ENCODE peak calls at places on chromosomes 4 and X, in nine cellular contexts. O, F, A, X, M, C, Q, R and K are unnamed samples.

GRCh38 chr4:76235915-76236314 is 15.6 kb upstream of the FAM47E start:
- DNase-seq in A (peak), C (no peak), R (no peak), F (no peak), X (no peak), M (no peak), O (no peak), Q (no peak), K (no peak)

GRCh38 chr4:2255501-2256155 is 6.3 kb downstream of the MXD4 start:
- DNase-seq in Q (peak), C (peak), A (no peak), F (peak), M (no peak), O (no peak), X (no peak), R (no peak), K (peak)

GRCh38 chrX:136262812-136263315 is 11.7 kb upstream of the MAP7D3 start:
- DNase-seq in F (no peak), A (no peak), M (no peak), R (no peak), Q (no peak), X (no peak), O (no peak), C (no peak), K (no peak)

GRCh38 chrX:141917801-141918200 is 14.1 kb downstream of the MAGEC1 start:
- DNase-seq in Q (no peak), M (no peak), R (no peak), O (no peak), F (no peak), C (no peak), X (no peak), A (no peak), K (no peak)

GRCh38 chrX:115535421-115535820 is 25.6 kb upstream of the PLS3 start:
- DNase-seq in A (no peak), M (no peak), R (no peak), C (no peak), X (no peak), Q (no peak), O (no peak), F (no peak), K (no peak)

GRCh38 chr4:185820119-185821028 is 8.4 kb upstream of the SORBS2 start:
- DNase-seq in O (no peak), M (no peak), A (peak), F (no peak), X (no peak), Q (no peak), C (no peak), R (no peak), K (no peak)

GRCh38 chr4:142743071-142743825 is 102.9 kb downstream of the INPP4B start:
- DNase-seq in X (no peak), F (no peak), O (no peak), R (no peak), A (no peak), M (no peak), Q (no peak), C (no peak), K (peak)

GRCh38 chr4:125315571-125316390 is 1.0 kb downstream of the FAT4 start:
- DNase-seq in A (peak), Q (no peak), X (no peak), R (peak), O (no peak), C (peak), M (peak), F (no peak), K (peak)

GRCh38 chrX:131424895-131425294 is 119.0 kb upstream of the OR13H1 start:
- DNase-seq in O (no peak), R (no peak), F (no peak), A (no peak), X (no peak), Q (no peak), M (no peak), C (no peak), K (no peak)

GRCh38 chr4:95867919-95868318 is 28.0 kb downstream of the PDHA2 start:
- DNase-seq in X (no peak), R (no peak), O (no peak), M (peak), Q (no peak), F (no peak), A (peak), C (no peak), K (peak)

GRCh38 chrX:47030339-47030738 is 47.9 kb upstream of the RGN start:
- DNase-seq in M (peak), O (no peak), R (peak), A (peak), C (no peak), Q (no peak), X (no peak), F (no peak), K (peak)

GRCh38 chrX:40007136-40007535 is 90.6 kb downstream of the BCOR start:
- DNase-seq in A (no peak), O (no peak), R (no peak), F (no peak), Q (no peak), X (no peak), M (no peak), C (no peak), K (no peak)

GRCh38 chr4:142850478-142850877 is 4.4 kb upstream of the INPP4B start:
- DNase-seq in F (no peak), R (no peak), O (no peak), X (no peak), M (no peak), Q (no peak), A (no peak), C (no peak), K (no peak)

GRCh38 chr4:185826381-185826780 is 14.4 kb upstream of the SORBS2 start:
- DNase-seq in F (no peak), A (no peak), Q (no peak), O (no peak), C (no peak), X (no peak), M (no peak), R (no peak), K (no peak)

GRCh38 chrX:19886888-19887531 is 390 bp downstream of the SH3KBP1 start:
- DNase-seq in M (no peak), A (no peak), C (peak), R (peak), O (no peak), F (no peak), Q (no peak), X (peak), K (no peak)

GRCh38 chr4:14125375-14126129 is 498.0 kb upstream of the BOD1L1 start:
- DNase-seq in R (no peak), F (no peak), A (no peak), M (no peak), C (no peak), Q (no peak), X (no peak), O (no peak), K (no peak)

GRCh38 chrX:38105216-38105725 is 98.9 kb downstream of the SYTL5 start:
- DNase-seq in C (no peak), M (no peak), X (no peak), O (no peak), F (no peak), A (no peak), Q (no peak), R (no peak), K (no peak)

GRCh38 chr4:142243250-142243649 is 602.9 kb downstream of the INPP4B start:
- DNase-seq in F (no peak), X (no peak), O (no peak), Q (no peak), M (no peak), R (no peak), A (no peak), C (no peak), K (no peak)

GRCh38 chr4:150264595-150265141 is 186.4 kb downstream of the DCLK2 start:
- DNase-seq in M (no peak), R (peak), F (no peak), C (no peak), A (no peak), X (no peak), Q (no peak), O (no peak), K (no peak)

GRCh38 chr4:41784191-41784979 is 35.9 kb upstream of the PHOX2B start:
- DNase-seq in Q (no peak), O (no peak), X (no peak), C (no peak), R (no peak), M (peak), F (no peak), A (no peak), K (no peak)

GRCh38 chr4:74805601-74806000 is 11.3 kb upstream of the BTC start:
- DNase-seq in C (no peak), Q (no peak), F (no peak), X (no peak), M (no peak), R (peak), O (no peak), A (no peak), K (peak)

GRCh38 chr4:143252478-143252877 is 67.8 kb downstream of the USP38 start:
- DNase-seq in R (no peak), M (no peak), Q (no peak), O (no peak), F (no peak), A (no peak), X (no peak), C (no peak), K (peak)

GRCh38 chrX:24423960-24424359 is 41.1 kb upstream of the PDK3 start:
- DNase-seq in C (no peak), Q (no peak), R (no peak), O (no peak), X (no peak), A (peak), M (no peak), F (no peak), K (no peak)

GRCh38 chr4:6509587-6509986 is 37.2 kb upstream of the PPP2R2C start:
- DNase-seq in O (no peak), X (no peak), F (no peak), Q (no peak), C (no peak), A (no peak), M (no peak), R (no peak), K (no peak)

GRCh38 chr4:172553216-172553615 is 615.4 kb upstream of the GALNT7 start:
- DNase-seq in A (no peak), C (no peak), X (no peak), M (no peak), O (no peak), R (no peak), Q (no peak), F (no peak), K (no peak)

GRCh38 chr4:14880805-14881204 is 121.5 kb upstream of the CPEB2 start:
- DNase-seq in O (no peak), Q (no peak), M (no peak), C (no peak), A (no peak), X (no peak), F (no peak), R (no peak), K (no peak)

GRCh38 chr4:19945979-19946380 is 305.7 kb upstream of the SLIT2 start:
- DNase-seq in C (no peak), X (no peak), F (no peak), O (no peak), M (no peak), R (peak), A (no peak), Q (no peak), K (peak)

GRCh38 chrX:77455437-77455836 is 8.2 kb downstream of the FGF16 start:
- DNase-seq in F (no peak), O (no peak), Q (no peak), M (no peak), A (no peak), R (no peak), X (no peak), C (no peak), K (no peak)

GRCh38 chr4:48635310-48635709 is 144.8 kb downstream of the FRYL start:
- DNase-seq in X (no peak), R (peak), M (no peak), F (no peak), Q (no peak), C (no peak), O (no peak), A (no peak), K (peak)

GRCh38 chr4:14254252-14254651 is 626.7 kb upstream of the BOD1L1 start:
- DNase-seq in R (peak), O (no peak), Q (no peak), A (no peak), F (peak), M (no peak), C (no peak), X (peak), K (peak)

GRCh38 chrX:53494427-53494826 is 60.3 kb upstream of the HSD17B10 start:
- DNase-seq in Q (no peak), C (no peak), R (peak), A (peak), M (peak), X (no peak), O (no peak), F (no peak), K (peak)

GRCh38 chr4:153546273-153546672 is 80.1 kb downstream of the TMEM131L start:
- DNase-seq in F (no peak), A (no peak), Q (no peak), C (no peak), R (no peak), O (no peak), X (no peak), M (peak), K (no peak)

GRCh38 chr4:86482296-86482695 is 111.8 kb upstream of the PTPN13 start:
- DNase-seq in O (no peak), A (no peak), X (no peak), M (no peak), Q (no peak), R (no peak), F (no peak), C (no peak), K (no peak)

GRCh38 chr4:40621592-40622512 is 7.8 kb downstream of the RBM47 start:
- DNase-seq in M (no peak), F (peak), O (no peak), X (no peak), A (no peak), C (peak), Q (peak), R (peak), K (peak)

GRCh38 chrX:40150503-40150902 is 52.7 kb upstream of the BCOR start:
- DNase-seq in F (no peak), C (no peak), X (no peak), M (no peak), Q (no peak), R (no peak), A (no peak), O (no peak), K (no peak)

GRCh38 chrX:97909245-97909644 is 1025.5 kb downstream of the RPA4 start:
- DNase-seq in X (no peak), F (no peak), C (no peak), M (no peak), Q (no peak), R (no peak), A (no peak), O (no peak), K (no peak)

GRCh38 chr4:99404595-99405287 is 30.4 kb downstream of the ADH7 start:
- DNase-seq in M (no peak), X (no peak), Q (no peak), R (peak), F (no peak), C (no peak), A (no peak), O (no peak), K (peak)